ENCODE peak calls at places on chromosomes 1 and 21, in four cellular contexts. One of them, this sample, is unnamed.

GRCh38 chr21:37496972-37497371 is 130.4 kb downstream of the DYRK1A start:
- DNase-seq in fibroblast of pulmonary artery: peak
- DNase-seq in CD8-positive, alpha-beta T cell: no peak
- DNase-seq in HFF-Myc: no peak
- DNase-seq in this sample: no peak

GRCh38 chr1:11678442-11678841 is 2.5 kb downstream of the MAD2L2 start:
- DNase-seq in HFF-Myc: no peak
- DNase-seq in fibroblast of pulmonary artery: no peak
- DNase-seq in CD8-positive, alpha-beta T cell: no peak
- DNase-seq in this sample: no peak

GRCh38 chr1:23426828-23427227 is 2.3 kb upstream of the TCEA3 start:
- DNase-seq in CD8-positive, alpha-beta T cell: no peak
- DNase-seq in HFF-Myc: no peak
- DNase-seq in fibroblast of pulmonary artery: no peak
- DNase-seq in this sample: no peak

GRCh38 chr1:86396503-86396900 is 379 bp upstream of the ODF2L start:
- DNase-seq in HFF-Myc: no peak
- DNase-seq in CD8-positive, alpha-beta T cell: no peak
- DNase-seq in fibroblast of pulmonary artery: no peak
- DNase-seq in this sample: no peak

GRCh38 chr1:106925750-106926149 is 130.7 kb upstream of the PRMT6 start:
- DNase-seq in fibroblast of pulmonary artery: no peak
- DNase-seq in HFF-Myc: no peak
- DNase-seq in CD8-positive, alpha-beta T cell: no peak
- DNase-seq in this sample: no peak

GRCh38 chr1:58548381-58548780 is 1.9 kb upstream of the OMA1 start:
- DNase-seq in CD8-positive, alpha-beta T cell: no peak
- DNase-seq in fibroblast of pulmonary artery: peak
- DNase-seq in HFF-Myc: no peak
- DNase-seq in this sample: no peak

GRCh38 chr1:217673387-217673786 is 42.2 kb downstream of the SPATA17 start:
- DNase-seq in HFF-Myc: no peak
- DNase-seq in CD8-positive, alpha-beta T cell: no peak
- DNase-seq in fibroblast of pulmonary artery: no peak
- DNase-seq in this sample: no peak

GRCh38 chr1:7558921-7559869 is 211.9 kb upstream of the VAMP3 start:
- DNase-seq in fibroblast of pulmonary artery: no peak
- DNase-seq in CD8-positive, alpha-beta T cell: no peak
- DNase-seq in HFF-Myc: no peak
- DNase-seq in this sample: no peak

DNA sequence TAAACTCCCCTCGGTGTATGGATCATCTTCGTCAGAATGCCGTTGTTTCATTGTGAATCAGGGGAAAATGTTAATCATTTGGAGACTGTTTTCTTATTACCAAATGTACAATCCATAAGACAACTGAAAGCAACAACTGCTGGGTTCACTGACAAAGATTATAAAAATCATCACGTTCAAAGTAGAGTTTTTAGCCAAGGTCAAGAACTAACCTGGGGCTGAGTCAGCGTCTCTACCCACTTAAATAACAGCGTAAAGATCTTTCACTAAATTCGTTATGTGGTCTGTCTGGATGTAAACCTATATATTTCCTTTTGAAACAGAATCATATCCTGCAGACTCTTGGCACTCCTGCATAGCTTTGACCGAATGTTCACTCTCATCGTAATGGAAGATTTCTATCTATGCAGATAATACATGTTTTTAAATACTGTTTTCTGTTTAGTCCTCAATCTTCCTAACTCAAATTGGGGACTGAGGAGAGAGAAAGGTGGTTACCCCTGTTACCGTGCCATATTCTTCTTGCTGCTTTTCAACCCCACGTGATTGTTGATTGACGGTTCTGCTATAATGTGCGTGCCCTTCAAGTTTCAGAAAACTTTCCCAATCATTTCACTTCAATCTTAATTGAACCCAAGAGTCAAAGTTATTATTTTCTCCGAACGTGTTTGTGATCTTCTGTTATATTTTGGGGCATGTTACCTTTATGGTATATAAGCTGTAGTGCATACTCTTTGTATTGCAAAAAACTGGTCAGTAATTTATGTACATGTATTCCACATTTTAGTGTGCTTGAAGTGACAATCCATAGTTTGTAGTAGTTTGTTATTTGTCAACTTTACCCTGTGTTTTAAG is 15.6 kb upstream of the NCMAP start:
- DNase-seq in CD8-positive, alpha-beta T cell: no peak
- DNase-seq in HFF-Myc: no peak
- DNase-seq in fibroblast of pulmonary artery: no peak
- DNase-seq in this sample: no peak
- H3K4me3 ChIP-seq in CD8-positive, alpha-beta T cell: no peak
- H3K4me3 ChIP-seq in HFF-Myc: no peak
- H3K4me3 ChIP-seq in fibroblast of pulmonary artery: no peak
- H3K4me3 ChIP-seq in this sample: no peak

DNA sequence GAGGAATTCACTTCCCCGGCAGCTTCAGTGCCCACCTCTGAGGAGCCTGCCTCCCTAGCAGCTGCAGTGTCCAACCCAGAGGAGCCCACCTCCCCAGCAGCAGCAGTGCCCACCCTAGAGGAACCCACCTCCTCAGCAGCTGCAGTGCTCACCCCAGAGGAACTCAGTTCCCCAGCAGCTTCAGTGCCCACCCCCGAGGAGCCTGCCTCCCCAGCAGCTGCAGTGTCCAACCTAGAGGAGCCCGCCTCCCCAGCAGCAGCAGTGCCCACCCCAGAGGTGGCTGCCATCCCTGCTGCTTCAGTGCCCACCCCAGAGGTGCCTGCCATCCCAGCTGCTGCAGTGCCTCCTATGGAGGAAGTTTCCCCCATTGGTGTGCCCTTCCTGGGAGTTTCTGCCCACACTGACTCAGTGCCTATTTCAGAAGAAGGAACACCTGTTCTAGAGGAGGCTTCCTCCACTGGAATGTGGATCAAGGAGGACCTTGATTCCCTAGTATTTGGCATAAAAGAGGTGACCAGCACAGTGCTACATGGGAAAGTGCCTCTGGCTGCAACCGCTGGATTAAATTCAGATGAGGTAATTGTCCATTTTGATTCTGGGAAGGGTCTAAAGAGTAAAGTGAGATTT is 77.4 kb upstream of the BMP8A start:
- DNase-seq in fibroblast of pulmonary artery: no peak
- DNase-seq in HFF-Myc: no peak
- DNase-seq in CD8-positive, alpha-beta T cell: no peak
- DNase-seq in this sample: no peak
- H3K4me3 ChIP-seq in fibroblast of pulmonary artery: peak
- H3K4me3 ChIP-seq in HFF-Myc: peak
- H3K4me3 ChIP-seq in CD8-positive, alpha-beta T cell: no peak
- H3K4me3 ChIP-seq in this sample: peak

GRCh38 chr1:201015551-201016091 is 7.9 kb downstream of the KIF21B start:
- DNase-seq in HFF-Myc: no peak
- DNase-seq in CD8-positive, alpha-beta T cell: no peak
- DNase-seq in fibroblast of pulmonary artery: no peak
- DNase-seq in this sample: no peak

GRCh38 chr1:201016211-201016651 is 7.3 kb downstream of the KIF21B start:
- DNase-seq in HFF-Myc: no peak
- DNase-seq in fibroblast of pulmonary artery: peak
- DNase-seq in CD8-positive, alpha-beta T cell: no peak
- DNase-seq in this sample: peak

GRCh38 chr1:201019321-201019977 is 4.1 kb downstream of the KIF21B start:
- DNase-seq in fibroblast of pulmonary artery: peak
- DNase-seq in HFF-Myc: no peak
- DNase-seq in CD8-positive, alpha-beta T cell: peak
- DNase-seq in this sample: no peak

GRCh38 chr1:201017828-201018163 is 5.7 kb downstream of the KIF21B start:
- DNase-seq in fibroblast of pulmonary artery: no peak
- DNase-seq in HFF-Myc: no peak
- DNase-seq in CD8-positive, alpha-beta T cell: no peak
- DNase-seq in this sample: no peak

GRCh38 chr1:201016943-201017827 is 6.3 kb downstream of the KIF21B start:
- DNase-seq in fibroblast of pulmonary artery: no peak
- DNase-seq in CD8-positive, alpha-beta T cell: no peak
- DNase-seq in HFF-Myc: no peak
- DNase-seq in this sample: peak
- H3K4me3 ChIP-seq in fibroblast of pulmonary artery: no peak
- H3K4me3 ChIP-seq in CD8-positive, alpha-beta T cell: no peak
- H3K4me3 ChIP-seq in HFF-Myc: no peak
- H3K4me3 ChIP-seq in this sample: no peak

DNA sequence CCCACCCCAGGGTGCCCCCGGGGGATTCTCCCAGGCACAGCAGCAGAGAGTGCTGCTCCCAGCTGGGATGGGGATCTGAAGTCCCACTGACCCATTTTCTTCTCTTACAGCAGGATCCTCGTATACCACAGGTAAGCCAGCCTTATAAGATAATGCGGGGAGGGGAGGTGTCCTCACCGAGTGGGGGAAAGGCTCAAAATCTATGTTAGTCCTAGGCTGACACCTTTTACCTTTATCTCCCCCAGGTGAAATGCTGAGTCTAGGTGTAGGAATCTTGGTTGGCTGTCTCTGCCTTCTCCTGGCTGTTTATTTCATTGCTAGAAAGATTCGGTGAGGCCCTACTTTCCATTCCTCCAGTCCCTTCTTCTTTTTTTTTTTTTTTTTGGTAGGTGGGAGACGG is 5.3 kb downstream of the APH1A start:
- DNase-seq in HFF-Myc: no peak
- DNase-seq in fibroblast of pulmonary artery: no peak
- DNase-seq in CD8-positive, alpha-beta T cell: no peak
- DNase-seq in this sample: no peak
- H3K4me3 ChIP-seq in HFF-Myc: no peak
- H3K4me3 ChIP-seq in fibroblast of pulmonary artery: no peak
- H3K4me3 ChIP-seq in CD8-positive, alpha-beta T cell: no peak
- H3K4me3 ChIP-seq in this sample: no peak